ENCODE peak calls at places on chromosomes 7 and 10, in five cellular contexts. U is glutamatergic neuron; E is activated naive CD8-positive, alpha-beta T cell treated with anti-CD3 and anti-CD28 coated beads for 36 hours; I is endothelial cell of umbilical vein; K is endothelial cell. Q is an unnamed sample.

GRCh38 chr10:86651631-86652331 is 2.6 kb upstream of the OPN4 start:
- DNase-seq in U (no peak), E (no peak), I (no peak), K (no peak), Q (no peak)

GRCh38 chr7:70595741-70596574 is 536.0 kb upstream of the GALNT17 start:
- DNase-seq in U (peak; percentile 59), E (peak; percentile 21), I (no peak), K (peak; percentile 23), Q (no peak)

GRCh38 chr7:7103343-7104313 is 78.7 kb upstream of the C1GALT1 start:
- DNase-seq in U (no peak), E (no peak), I (peak; percentile 70), K (no peak), Q (peak; percentile 13)

GRCh38 chr10:104581884-104582603 is 59.0 kb upstream of the SORCS3 start:
- DNase-seq in U (no peak), E (no peak), I (no peak), K (no peak), Q (no peak)

GRCh38 chr10:91597397-91597881 is 35.4 kb downstream of the PPP1R3C start:
- DNase-seq in U (no peak), E (no peak), I (no peak), K (no peak), Q (no peak)

GRCh38 chr7:145692237-145692950 is 424.2 kb upstream of the CNTNAP2 start:
- DNase-seq in U (no peak), E (no peak), I (no peak), K (no peak), Q (no peak)

GRCh38 chr7:70569335-70569819 is 562.6 kb upstream of the GALNT17 start:
- DNase-seq in U (no peak), E (no peak), I (no peak), K (no peak), Q (no peak)

GRCh38 chr10:119161680-119162079 is 3.8 kb downstream of the SFXN4 start:
- DNase-seq in U (no peak), E (no peak), I (no peak), K (no peak), Q (no peak)

GRCh38 chr7:44665531-44666213 is 59.2 kb downstream of the OGDH start:
- DNase-seq in U (no peak), E (no peak), I (no peak), K (no peak), Q (no peak)

GRCh38 chr10:72426982-72427381 is 72.3 kb upstream of the DNAJB12 start:
- DNase-seq in U (peak; percentile 63), E (no peak), I (no peak), K (peak; percentile 32), Q (no peak)

GRCh38 chr10:31604141-31604540 is 285.1 kb downstream of the ZEB1 start:
- DNase-seq in U (no peak), E (no peak), I (no peak), K (no peak), Q (no peak)

GRCh38 chr10:116238036-116238435 is 35.0 kb downstream of the GFRA1 start:
- DNase-seq in U (no peak), E (no peak), I (no peak), K (no peak), Q (no peak)

GRCh38 chr7:65978891-65979582 is 3.0 kb downstream of the GUSB start:
- DNase-seq in U (no peak), E (no peak), I (no peak), K (no peak), Q (peak; percentile 38)

GRCh38 chr7:97819161-97819560 is 53.0 kb downstream of the ASNS start:
- DNase-seq in U (no peak), E (no peak), I (no peak), K (no peak), Q (no peak)

GRCh38 chr7:30710669-30711068 is 28.4 kb upstream of the CRHR2 start:
- DNase-seq in U (no peak), E (no peak), I (no peak), K (no peak), Q (no peak)

GRCh38 chr7:113331155-113331898 is 213.0 kb upstream of the SMIM30 start:
- DNase-seq in U (peak; percentile 81), E (no peak), I (no peak), K (no peak), Q (peak; percentile 5)

Q was measured in pancreas.